ENCODE peak calls at places on chromosomes 3 and 15, in seven cellular contexts. S, L, T, Z, D, P and V are unnamed samples.

GRCh38 chr3:42179110-42179725 is 86.8 kb downstream of the CCK start:
- DNase-seq in T (no peak), L (no peak), D (peak), P (peak), S (no peak), Z (peak), V (peak)

GRCh38 chr3:12644297-12644937 is 19.5 kb downstream of the RAF1 start:
- DNase-seq in T (no peak), S (no peak), Z (peak), L (no peak), D (peak), P (no peak), V (no peak)

GRCh38 chr3:158659454-158660237 is 12.8 kb downstream of the LXN start:
- DNase-seq in P (peak), D (no peak), T (peak), S (peak), L (peak), Z (peak), V (peak)

GRCh38 chr15:91849749-91850161 is 3.8 kb upstream of the SLCO3A1 start:
- DNase-seq in L (no peak), D (peak), P (peak), S (no peak), T (no peak), Z (peak), V (peak)

GRCh38 chr15:76328962-76329361 is 7.6 kb upstream of the ISL2 start:
- DNase-seq in P (no peak), Z (no peak), S (no peak), L (no peak), T (no peak), D (no peak), V (no peak)

GRCh38 chr15:76843269-76843668 is 61.9 kb downstream of the SCAPER start:
- DNase-seq in L (no peak), T (no peak), Z (no peak), D (no peak), S (no peak), P (no peak), V (no peak)

GRCh38 chr15:38532728-38533127 is 31.9 kb downstream of the RASGRP1 start:
- DNase-seq in S (no peak), D (no peak), P (no peak), Z (no peak), L (no peak), T (no peak), V (peak)

GRCh38 chr3:63961891-63962290 is 49.7 kb upstream of the SCAANT1 start:
- DNase-seq in T (no peak), D (no peak), Z (peak), S (no peak), P (peak), L (no peak), V (peak)

GRCh38 chr3:121567649-121568048 is at the start of gene ARGFX:
- DNase-seq in T (no peak), L (no peak), Z (no peak), P (no peak), S (no peak), D (no peak), V (no peak)

GRCh38 chr3:66762888-66763287 is 235.2 kb upstream of the KBTBD8 start:
- DNase-seq in P (no peak), S (no peak), Z (no peak), T (no peak), D (no peak), L (no peak), V (no peak)

GRCh38 chr3:53700441-53700840 is 145.8 kb downstream of the CHDH start:
- DNase-seq in Z (no peak), D (no peak), P (no peak), L (no peak), S (no peak), T (no peak), V (no peak)

GRCh38 chr15:33029247-33029646 is 165.3 kb downstream of the FMN1 start:
- DNase-seq in D (no peak), Z (peak), P (no peak), L (no peak), S (no peak), T (no peak), V (no peak)

GRCh38 chr15:47975422-47975821 is 145.4 kb upstream of the SLC24A5 start:
- DNase-seq in Z (no peak), L (no peak), D (no peak), P (no peak), T (no peak), S (peak), V (no peak)

GRCh38 chr3:30576946-30577345 is 29.5 kb upstream of the TGFBR2 start:
- DNase-seq in Z (peak), P (no peak), L (no peak), T (no peak), S (no peak), D (no peak), V (no peak)

GRCh38 chr3:123818921-123819429 is 65.2 kb downstream of the MYLK start:
- DNase-seq in P (peak), L (no peak), T (no peak), D (no peak), S (no peak), Z (peak), V (no peak)

GRCh38 chr3:110027446-110027845 is 690.1 kb upstream of the DPPA4 start:
- DNase-seq in D (peak), T (no peak), P (peak), S (no peak), L (no peak), Z (peak), V (no peak)

GRCh38 chr15:41116872-41117242 is 777 bp upstream of the INO80 start:
- DNase-seq in L (no peak), T (no peak), P (no peak), Z (no peak), S (no peak), D (no peak), V (no peak)

GRCh38 chr3:63582943-63583500 is 69.5 kb upstream of the SNTN start:
- DNase-seq in T (no peak), Z (no peak), L (no peak), S (no peak), P (no peak), D (no peak), V (no peak)

GRCh38 chr3:69082805-69083204 is 1.9 kb upstream of the ARL6IP5 start:
- DNase-seq in L (no peak), S (no peak), P (no peak), T (peak), Z (peak), D (peak), V (no peak)

GRCh38 chr3:37970802-37971201 is 19.8 kb upstream of the VILL start:
- DNase-seq in Z (no peak), L (no peak), T (no peak), P (no peak), D (no peak), S (no peak), V (no peak)

GRCh38 chr15:81188354-81188753 is 8.3 kb upstream of the IL16 start:
- DNase-seq in Z (no peak), S (no peak), P (no peak), L (no peak), D (no peak), T (no peak), V (no peak)

GRCh38 chr3:59981377-59981776 is 931.6 kb upstream of the CFAP20DC start:
- DNase-seq in L (no peak), Z (no peak), T (no peak), P (no peak), D (no peak), S (no peak), V (no peak)

GRCh38 chr3:151351216-151351615 is 21.9 kb upstream of the P2RY13 start:
- DNase-seq in S (no peak), L (no peak), P (no peak), Z (no peak), T (no peak), D (no peak), V (no peak)

GRCh38 chr3:10945683-10946287 is 46.8 kb upstream of the SLC6A1 start:
- DNase-seq in T (peak), P (peak), D (peak), S (peak), L (peak), Z (peak), V (peak)

GRCh38 chr15:90101130-90101968 is 919 bp downstream of the IDH2 start:
- DNase-seq in L (peak), P (no peak), Z (no peak), S (peak), D (peak), T (no peak), V (peak)

GRCh38 chr3:106036706-106037105 is 167.9 kb upstream of the CBLB start:
- DNase-seq in T (no peak), P (no peak), S (no peak), L (no peak), Z (no peak), D (no peak), V (no peak)